ENCODE peak calls at places on chromosomes 2 and 18, in seven cellular contexts. Z, C, S, T, W, A and E are unnamed samples.

GRCh38 chr2:128325665-128326181 is 7.1 kb upstream of the HS6ST1 start:
- DNase-seq in Z (no peak), C (no peak), T (no peak), W (peak; percentile 1), S (no peak), A (peak; percentile 77), E (no peak)

GRCh38 chr2:62826141-62826540 is 120.6 kb downstream of the EHBP1 start:
- DNase-seq in S (no peak), Z (no peak), C (no peak), W (no peak), T (no peak), A (no peak), E (no peak)

GRCh38 chr2:203470371-203470770 is 64.7 kb downstream of the RAPH1 start:
- DNase-seq in W (no peak), C (no peak), S (no peak), Z (no peak), A (no peak), T (no peak), E (no peak)

GRCh38 chr18:23710068-23710527 is 20.8 kb downstream of the LAMA3 start:
- DNase-seq in A (no peak), S (no peak), W (no peak), C (no peak), T (no peak), Z (no peak), E (no peak)

GRCh38 chr2:42810126-42810970 is 18.0 kb upstream of the HAAO start:
- DNase-seq in S (peak; percentile 96), C (peak; percentile 98), Z (peak; percentile 97), A (peak; percentile 98), W (peak; percentile 92), T (peak; percentile 97), E (peak; percentile 94)

GRCh38 chr2:45443012-45443411 is 168.1 kb downstream of the SRBD1 start:
- DNase-seq in W (no peak), T (no peak), Z (no peak), A (no peak), C (no peak), S (peak; percentile 40), E (no peak)

GRCh38 chr18:58284699-58285490 is 240.9 kb downstream of the NEDD4L start:
- DNase-seq in W (no peak), C (no peak), T (no peak), Z (no peak), S (no peak), A (no peak), E (no peak)

GRCh38 chr2:128301501-128301966 is 17.1 kb downstream of the HS6ST1 start:
- DNase-seq in A (peak; percentile 69), S (no peak), C (no peak), Z (no peak), W (no peak), T (no peak), E (peak; percentile 96)

GRCh38 chr2:138554123-138554522 is 52.6 kb downstream of the SPOPL start:
- DNase-seq in C (no peak), S (no peak), A (no peak), T (no peak), W (no peak), Z (no peak), E (no peak)

GRCh38 chr2:228283491-228284171 is 102.1 kb upstream of the SPHKAP start:
- DNase-seq in W (no peak), A (no peak), S (no peak), C (no peak), T (no peak), Z (no peak), E (no peak)

GRCh38 chr18:35303610-35304009 is 13.6 kb upstream of the ZSCAN30 start:
- DNase-seq in T (no peak), A (no peak), W (no peak), Z (no peak), C (no peak), S (no peak), E (no peak)

GRCh38 chr18:35311506-35311905 is 21.5 kb upstream of the ZSCAN30 start:
- DNase-seq in S (no peak), A (no peak), Z (no peak), C (no peak), T (no peak), W (no peak), E (no peak)

DNA sequence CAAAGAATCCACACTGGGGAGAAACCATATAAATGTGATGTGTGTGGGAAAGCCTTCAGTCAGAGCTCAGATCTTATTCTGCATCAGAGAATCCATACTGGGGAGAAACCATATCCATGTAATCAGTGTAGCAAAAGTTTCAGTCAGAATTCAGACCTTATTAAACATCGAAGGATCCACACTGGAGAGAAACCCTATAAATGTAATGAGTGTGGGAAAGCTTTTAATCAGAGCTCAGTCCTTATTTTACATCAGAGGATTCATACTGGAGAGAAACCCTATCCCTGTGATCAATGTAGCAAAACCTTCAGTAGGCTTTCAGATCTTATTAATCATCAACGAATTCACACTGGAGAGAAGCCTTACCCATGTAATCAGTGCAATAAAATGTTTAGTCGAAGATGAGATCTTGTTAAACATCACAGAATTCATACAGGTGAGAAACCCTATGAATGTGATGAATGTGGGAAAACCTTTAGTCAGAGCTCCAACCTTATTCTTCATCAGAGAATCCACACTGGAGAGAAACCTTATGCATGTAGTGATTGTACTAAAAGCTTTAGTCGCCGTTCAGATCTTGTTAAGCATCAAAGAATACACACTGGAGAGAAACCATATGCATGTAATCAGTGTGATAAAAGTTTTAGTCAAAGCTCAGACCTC is 16.7 kb upstream of the ZSCAN30 start:
- DNase-seq in W (no peak), T (no peak), Z (no peak), S (no peak), C (no peak), A (no peak), E (no peak)
- H3K4me3 ChIP-seq in W (no peak overlapping the region), T (no peak overlapping the region), Z (no peak overlapping the region), S (no peak overlapping the region), C (no peak overlapping the region), A (no peak overlapping the region), E (no peak overlapping the region)

GRCh38 chr2:205695460-205695979 is 13.2 kb downstream of the NRP2 start:
- DNase-seq in Z (no peak), S (no peak), T (no peak), C (peak; percentile 43), A (no peak), W (no peak), E (no peak)

GRCh38 chr2:205689837-205690236 is 7.5 kb downstream of the NRP2 start:
- DNase-seq in Z (no peak), A (no peak), T (no peak), S (no peak), C (no peak), W (no peak), E (no peak)

GRCh38 chr2:205692095-205692494 is 9.8 kb downstream of the NRP2 start:
- DNase-seq in C (no peak), S (no peak), W (no peak), Z (no peak), A (no peak), T (no peak), E (no peak)

GRCh38 chr2:205696541-205697441 is 14.5 kb downstream of the NRP2 start:
- DNase-seq in T (no peak), C (peak; percentile 87), A (no peak), Z (no peak), W (no peak), S (no peak), E (no peak)

DNA sequence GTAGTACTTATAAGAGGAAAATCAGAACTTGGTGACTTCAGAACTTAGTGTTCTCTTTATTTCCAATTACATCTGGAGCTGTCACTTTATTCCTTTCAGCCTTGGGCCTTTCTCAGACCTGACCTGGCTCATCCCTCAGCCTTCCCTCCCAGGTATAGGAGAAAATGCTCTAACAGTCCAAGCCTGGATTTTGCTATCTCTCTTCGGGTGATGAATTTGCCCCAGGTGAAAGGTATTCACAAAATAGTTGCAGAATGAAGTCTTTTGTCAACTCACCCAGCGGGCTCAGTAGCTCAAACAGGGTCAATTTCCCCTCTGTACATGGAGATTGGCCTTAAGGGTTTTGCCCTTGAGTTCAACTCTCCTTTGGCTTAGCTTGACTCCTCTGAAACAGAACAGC is 12.0 kb downstream of the NRP2 start:
- DNase-seq in C (no peak), Z (no peak), T (no peak), S (no peak), W (no peak), A (no peak), E (no peak)
- H3K4me1 ChIP-seq in C (peaks cover 5% of the 10 kb centered on the region), Z (no peaks in the 10 kb centered on the region), T (peaks cover 16% of the 10 kb centered on the region), S (peaks cover 3% of the 10 kb centered on the region), W (no peaks in the 10 kb centered on the region), A (peaks cover 1% of the 10 kb centered on the region), E (peaks cover 17% of the 10 kb centered on the region)

GRCh38 chr2:105327690-105328089 is 1.8 kb downstream of the TGFBRAP1 start:
- DNase-seq in Z (no peak), A (no peak), S (no peak), T (no peak), W (no peak), C (no peak), E (no peak)
- H3K4me3 ChIP-seq in Z (no peak overlapping the region), A (peak overlapping the region; percentile 80), S (peak overlapping the region; percentile 79), T (no peak overlapping the region), W (no peak overlapping the region), C (no peak overlapping the region), E (no peak overlapping the region)

GRCh38 chr2:163715199-163715598 is 20.6 kb downstream of the FIGN start:
- DNase-seq in W (no peak), T (no peak), S (no peak), A (no peak), Z (no peak), C (no peak), E (no peak)
- H3K4me1 ChIP-seq in W (no peaks in the 10 kb centered on the region), T (no peaks in the 10 kb centered on the region), S (no peaks in the 10 kb centered on the region), A (peaks cover 8% of the 10 kb centered on the region), Z (no peaks in the 10 kb centered on the region), C (no peaks in the 10 kb centered on the region), E (no peaks in the 10 kb centered on the region)

GRCh38 chr18:2534906-2535305 is 36.4 kb downstream of the METTL4 start:
- DNase-seq in W (no peak), S (peak; percentile 58), Z (no peak), C (no peak), T (no peak), A (no peak), E (no peak)
- H3K4me3 ChIP-seq in W (no peak overlapping the region), S (peak overlapping the region; percentile 23), Z (no peak overlapping the region), C (no peak overlapping the region), T (no peak overlapping the region), A (no peak overlapping the region), E (no peak overlapping the region)

DNA sequence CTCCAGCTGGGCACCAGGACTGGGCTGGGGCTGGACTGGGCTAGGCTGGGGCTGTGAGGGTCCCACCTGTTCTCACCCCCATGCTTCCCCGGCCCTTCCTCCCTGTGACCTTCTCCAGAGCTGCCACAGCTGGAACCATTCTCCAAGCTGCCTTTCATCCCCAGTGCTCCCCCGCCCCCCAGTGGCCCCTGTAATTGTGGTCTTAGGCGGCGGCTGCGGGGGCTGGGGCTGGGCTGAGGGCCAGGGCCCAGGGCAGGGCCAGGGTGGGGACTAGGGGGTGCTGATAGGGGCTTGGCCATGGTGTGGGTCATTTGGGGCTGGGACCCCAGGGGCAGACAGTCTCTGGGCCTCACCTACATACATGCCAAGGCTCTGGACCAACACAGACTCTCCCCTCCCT is 2.8 kb upstream of the WNT10A start:
- DNase-seq in T (no peak), A (peak; percentile 60), W (no peak), Z (no peak), C (no peak), S (no peak), E (no peak)
- H3K4me1 ChIP-seq in T (peaks cover 12% of the 10 kb centered on the region), A (no peaks in the 10 kb centered on the region), W (peaks cover 11% of the 10 kb centered on the region), Z (peaks cover 16% of the 10 kb centered on the region), C (no peaks in the 10 kb centered on the region), S (peaks cover 24% of the 10 kb centered on the region), E (no peaks in the 10 kb centered on the region)